ENCODE peak calls at places on chromosomes 4 and X, in seven cellular contexts. C is HEK293T; M is NCI-H1694 treated with DMSO at 0.1 percent for 48 hours; L is neural crest cell; B is GM04504; O is AG09309; Q is activated naive CD4-positive, alpha-beta T cell. H is an unnamed sample.
A peak's percentile ranks its signal among the peaks of the same experiment; 100 is the strongest.

GRCh38 chrX:68696267-68696666 is 48.8 kb downstream of the STARD8 start:
- DNase-seq in C (no peak), M (no peak), L (no peak), B (no peak), O (no peak), Q (no peak), H (no peak)

GRCh38 chr4:150366487-150366999 is 215.4 kb upstream of the MAB21L2 start:
- DNase-seq in C (peak; percentile 9), M (peak; percentile 29), L (peak; percentile 25), B (no peak), O (no peak), Q (no peak), H (no peak)

GRCh38 chr4:141676087-141676486 is 39.7 kb downstream of the IL15 start:
- DNase-seq in C (no peak), M (no peak), L (no peak), B (no peak), O (no peak), Q (no peak), H (no peak)

GRCh38 chrX:9873952-9874351 is 87.7 kb downstream of the SHROOM2 start:
- DNase-seq in C (peak; percentile 24), M (no peak), L (no peak), B (no peak), O (no peak), Q (peak; percentile 1), H (no peak)

GRCh38 chr4:162920649-162921048 is 246.0 kb downstream of the NAF1 start:
- DNase-seq in C (no peak), M (no peak), L (no peak), B (no peak), O (no peak), Q (no peak), H (no peak)

GRCh38 chr4:165700855-165701254 is 172.2 kb upstream of the TLL1 start:
- DNase-seq in C (peak; percentile 17), M (no peak), L (no peak), B (no peak), O (no peak), Q (no peak), H (no peak)

GRCh38 chrX:128929281-128930057 is 593.8 kb downstream of the SMARCA1 start:
- DNase-seq in C (no peak), M (no peak), L (no peak), B (no peak), O (no peak), Q (no peak), H (no peak)

GRCh38 chrX:51917600-51917999 is 24.2 kb downstream of the MAGED1 start:
- DNase-seq in C (no peak), M (no peak), L (no peak), B (no peak), O (no peak), Q (no peak), H (no peak)

GRCh38 chrX:1521459-1521956 is 15.5 kb downstream of the P2RY8 start:
- DNase-seq in C (no peak), M (no peak), L (no peak), B (no peak), O (no peak), Q (no peak), H (no peak)

GRCh38 chrX:154383359-154384283 is 4.5 kb downstream of the EMD start:
- DNase-seq in C (no peak), M (no peak), L (no peak), B (no peak), O (no peak), Q (no peak), H (no peak)

GRCh38 chrX:45711231-45711630 is 510.6 kb upstream of the DIPK2B start:
- DNase-seq in C (no peak), M (no peak), L (no peak), B (peak; percentile 45), O (no peak), Q (no peak), H (no peak)

GRCh38 chr4:174592985-174593335 is 70.7 kb upstream of the HPGD start:
- DNase-seq in C (no peak), M (no peak), L (no peak), B (peak; percentile 26), O (peak; percentile 28), Q (no peak), H (no peak)

GRCh38 chr4:14157262-14157661 is 529.7 kb upstream of the BOD1L1 start:
- DNase-seq in C (no peak), M (no peak), L (no peak), B (no peak), O (no peak), Q (no peak), H (no peak)

GRCh38 chr4:183658362-183659028 is 490 bp downstream of the RWDD4 start:
- DNase-seq in C (no peak), M (no peak), L (peak; percentile 14), B (no peak), O (no peak), Q (no peak), H (no peak)

GRCh38 chr4:2786152-2786671 is 6.7 kb upstream of the SH3BP2 start:
- DNase-seq in C (no peak), M (no peak), L (no peak), B (no peak), O (no peak), Q (no peak), H (no peak)